ENCODE peak calls at places on chromosomes 3 and 15, in six cellular contexts. H is dorsolateral prefrontal cortex, W is left lung, B is MM.1S, V is mammary epithelial cell, M is thoracic aorta. E is an unnamed sample.

GRCh38 chr3:131795382-131796085 is 239.3 kb downstream of the CPNE4 start:
- DNase-seq in H (no peak), W (no peak), B (peak), V (no peak), M (no peak), E (peak)

GRCh38 chr15:64019764-64020163 is 26.5 kb downstream of the DAPK2 start:
- DNase-seq in H (no peak), W (no peak), B (no peak), V (no peak), M (no peak), E (peak)

GRCh38 chr3:190083631-190084030 is 37.1 kb downstream of the P3H2 start:
- DNase-seq in H (no peak), W (no peak), B (no peak), V (no peak), M (no peak), E (no peak)

GRCh38 chr3:62718515-62719320 is 156.5 kb downstream of the CADPS start:
- DNase-seq in H (peak), W (no peak), B (no peak), V (peak), M (no peak), E (no peak)

GRCh38 chr15:31338318-31338878 is 11.8 kb downstream of the KLF13 start:
- DNase-seq in H (no peak), W (no peak), B (no peak), V (no peak), M (no peak), E (peak)

GRCh38 chr3:125240496-125240895 is 27.9 kb upstream of the SLC12A8 start:
- DNase-seq in H (no peak), W (peak), B (no peak), V (no peak), M (no peak), E (no peak)

GRCh38 chr3:114454592-114455251 is 160.9 kb downstream of the TIGIT start:
- DNase-seq in H (peak), W (peak), B (no peak), V (peak), M (no peak), E (peak)

GRCh38 chr3:187753516-187753915 is 8.2 kb upstream of the BCL6 start:
- DNase-seq in H (no peak), W (no peak), B (no peak), V (no peak), M (no peak), E (no peak)

GRCh38 chr3:102181202-102181920 is 253.5 kb upstream of the ZPLD1 start:
- DNase-seq in H (no peak), W (no peak), B (no peak), V (no peak), M (no peak), E (no peak)

GRCh38 chr15:65525622-65526021 is 4.6 kb upstream of the HACD3 start:
- DNase-seq in H (no peak), W (no peak), B (no peak), V (peak), M (no peak), E (no peak)

GRCh38 chr3:45226206-45226915 is at the start of gene TMEM158:
- DNase-seq in H (peak), W (peak), B (peak), V (peak), M (peak), E (peak)

GRCh38 chr3:18442743-18443669 is 17.9 kb upstream of the SATB1 start:
- DNase-seq in H (no peak), W (no peak), B (no peak), V (no peak), M (no peak), E (no peak)

GRCh38 chr3:120682095-120682681 is at the start of gene HGD:
- DNase-seq in H (no peak), W (no peak), B (no peak), V (no peak), M (no peak), E (no peak)

GRCh38 chr15:61041886-61042285 is 187.2 kb downstream of the RORA start:
- DNase-seq in H (no peak), W (no peak), B (no peak), V (no peak), M (no peak), E (no peak)

GRCh38 chr3:131402391-131403039 is 20.9 kb downstream of the NUDT16 start:
- DNase-seq in H (no peak), W (peak), B (no peak), V (peak), M (no peak), E (no peak)

GRCh38 chr3:104180906-104181305 is 1185.8 kb upstream of the ALCAM start:
- DNase-seq in H (no peak), W (no peak), B (no peak), V (no peak), M (no peak), E (no peak)

GRCh38 chr3:194573680-194574437 is 59.4 kb downstream of the TMEM44 start:
- DNase-seq in H (no peak), W (no peak), B (peak), V (no peak), M (no peak), E (peak)

GRCh38 chr3:108106031-108106430 is 15.2 kb upstream of the CD47 start:
- DNase-seq in H (no peak), W (no peak), B (no peak), V (no peak), M (no peak), E (no peak)

GRCh38 chr3:88019024-88019423 is 39.8 kb downstream of the CGGBP1 start:
- DNase-seq in H (no peak), W (no peak), B (peak), V (no peak), M (no peak), E (peak)

GRCh38 chr15:93497256-93497655 is 408.2 kb upstream of the RGMA start:
- DNase-seq in H (no peak), W (no peak), B (no peak), V (peak), M (no peak), E (no peak)

GRCh38 chr3:54506603-54507002 is 384.3 kb downstream of the CACNA2D3 start:
- DNase-seq in H (no peak), W (no peak), B (no peak), V (peak), M (no peak), E (no peak)

GRCh38 chr3:104988491-104988890 is 378.2 kb upstream of the ALCAM start:
- DNase-seq in H (no peak), W (no peak), B (no peak), V (no peak), M (no peak), E (no peak)

GRCh38 chr3:66496731-66497130 is 4.1 kb downstream of the LRIG1 start:
- DNase-seq in H (no peak), W (no peak), B (peak), V (peak), M (no peak), E (no peak)

GRCh38 chr15:62503451-62503850 is 338.4 kb upstream of the C2CD4B start:
- DNase-seq in H (no peak), W (no peak), B (no peak), V (no peak), M (peak), E (peak)

GRCh38 chr3:118636841-118637240 is 397.8 kb downstream of the IGSF11 start:
- DNase-seq in H (no peak), W (no peak), B (no peak), V (peak), M (no peak), E (peak)

GRCh38 chr15:40306371-40306770 is 1.4 kb downstream of the PLCB2 start:
- DNase-seq in H (no peak), W (peak), B (no peak), V (no peak), M (no peak), E (no peak)

GRCh38 chr3:190338717-190339116 is 16.5 kb upstream of the CLDN1 start:
- DNase-seq in H (no peak), W (no peak), B (no peak), V (peak), M (no peak), E (no peak)

GRCh38 chr3:58107597-58107996 is 99.4 kb downstream of the FLNB start:
- DNase-seq in H (no peak), W (no peak), B (no peak), V (no peak), M (no peak), E (no peak)

GRCh38 chr15:90584841-90585240 is 55.1 kb downstream of the CRTC3 start:
- DNase-seq in H (no peak), W (no peak), B (no peak), V (no peak), M (no peak), E (no peak)

GRCh38 chr15:47551079-47551478 is 166.2 kb upstream of the SEMA6D start:
- DNase-seq in H (no peak), W (no peak), B (no peak), V (no peak), M (no peak), E (no peak)
- TF ChIP-seq CTCF in H (no peak), W (no peak), B (no peak), V (no peak), M (no peak), E (no peak)

GRCh38 chr3:53198256-53198977 is 37.4 kb downstream of the PRKCD start:
- DNase-seq in H (no peak), W (no peak), B (no peak), V (no peak), M (no peak), E (no peak)

GRCh38 chr3:53200501-53201189 is 39.6 kb downstream of the PRKCD start:
- DNase-seq in H (no peak), W (no peak), B (no peak), V (no peak), M (no peak), E (no peak)

GRCh38 chr3:53201190-53201504 is 40.1 kb downstream of the PRKCD start:
- DNase-seq in H (no peak), W (no peak), B (no peak), V (no peak), M (no peak), E (no peak)

GRCh38 chr3:53199834-53200233 is 38.8 kb downstream of the PRKCD start:
- DNase-seq in H (no peak), W (no peak), B (no peak), V (no peak), M (no peak), E (no peak)

GRCh38 chr3:53198996-53199395 is 38.0 kb downstream of the PRKCD start:
- DNase-seq in H (no peak), W (no peak), B (no peak), V (no peak), M (no peak), E (no peak)
- H3K4me3 ChIP-seq in H (no peak), W (no peak), B (no peak), V (no peak), M (no peak), E (no peak)

GRCh38 chr3:171183042-171183441 is 156.5 kb upstream of the SLC2A2 start:
- DNase-seq in H (peak), W (no peak), B (no peak), V (no peak), M (no peak), E (no peak)
- TF ChIP-seq CTCF in H (peak), W (no peak), B (no peak), V (no peak), M (no peak), E (no peak)

GRCh38 chr15:70093070-70093469 is 4.6 kb downstream of the TLE3 start:
- DNase-seq in H (no peak), W (no peak), B (no peak), V (no peak), M (no peak), E (no peak)

GRCh38 chr15:70092462-70092850 is 5.3 kb downstream of the TLE3 start:
- DNase-seq in H (no peak), W (no peak), B (no peak), V (no peak), M (no peak), E (no peak)

GRCh38 chr15:70090436-70091291 is 7.1 kb downstream of the TLE3 start:
- DNase-seq in H (no peak), W (no peak), B (no peak), V (no peak), M (no peak), E (no peak)

GRCh38 chr15:70093481-70094309 is 4.0 kb downstream of the TLE3 start:
- DNase-seq in H (no peak), W (no peak), B (no peak), V (no peak), M (no peak), E (peak)

GRCh38 chr15:70091649-70092461 is 5.9 kb downstream of the TLE3 start:
- DNase-seq in H (no peak), W (no peak), B (no peak), V (peak), M (no peak), E (no peak)
- H3K4me3 ChIP-seq in H (no peak), W (no peak), B (no peak), V (no peak), M (no peak), E (no peak)

DNA sequence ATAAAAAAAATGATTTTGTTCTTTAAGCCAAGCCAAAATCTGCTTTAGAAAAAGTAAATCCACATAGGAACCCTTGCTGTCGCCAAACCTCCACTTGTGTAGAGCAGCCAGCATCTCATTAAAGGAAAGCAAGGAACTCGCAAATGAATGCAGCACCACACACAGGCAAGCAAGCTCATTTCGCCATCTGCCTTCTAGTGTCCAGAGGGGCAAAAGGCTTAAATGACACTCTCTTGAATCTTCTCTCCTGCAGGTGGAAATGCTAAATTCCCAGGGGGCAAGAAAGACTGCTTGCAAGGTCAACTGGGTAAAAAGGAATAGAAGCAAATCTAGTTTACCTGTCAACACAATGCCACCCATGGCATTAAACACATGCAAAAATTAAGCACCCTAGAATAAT is 2.4 kb downstream of the MB21D2 start:
- DNase-seq in H (peak), W (no peak), B (peak), V (no peak), M (no peak), E (peak)
- TF ChIP-seq CTCF in H (peak), W (no peak), B (peak), V (peak), M (no peak), E (peak)

GRCh38 chr15:100215843-100216169 is 126.0 kb downstream of the ADAMTS17 start:
- DNase-seq in H (no peak), W (no peak), B (no peak), V (no peak), M (no peak), E (no peak)

GRCh38 chr15:100211855-100212850 is 129.6 kb downstream of the ADAMTS17 start:
- DNase-seq in H (no peak), W (no peak), B (no peak), V (no peak), M (no peak), E (no peak)

GRCh38 chr15:100218411-100218810 is 123.4 kb downstream of the ADAMTS17 start:
- DNase-seq in H (no peak), W (no peak), B (no peak), V (no peak), M (no peak), E (no peak)

GRCh38 chr15:100216177-100216576 is 125.6 kb downstream of the ADAMTS17 start:
- DNase-seq in H (no peak), W (no peak), B (no peak), V (no peak), M (no peak), E (no peak)

GRCh38 chr15:100215031-100215842 is 126.5 kb downstream of the ADAMTS17 start:
- DNase-seq in H (no peak), W (no peak), B (no peak), V (no peak), M (no peak), E (no peak)
- H3K4me3 ChIP-seq in H (no peak), W (no peak), B (no peak), V (no peak), M (no peak), E (no peak)

GRCh38 chr3:82132210-82133069 is 371.0 kb upstream of the GBE1 start:
- DNase-seq in H (no peak), W (no peak), B (no peak), V (no peak), M (no peak), E (no peak)
- TF ChIP-seq CTCF in H (no peak), W (no peak), B (no peak), V (no peak), M (no peak), E (no peak)

GRCh38 chr15:69087581-69087980 is 72.9 kb upstream of the GLCE start:
- DNase-seq in H (no peak), W (no peak), B (no peak), V (no peak), M (no peak), E (no peak)
- H3K4me3 ChIP-seq in H (no peak), W (no peak), B (no peak), V (no peak), M (no peak), E (no peak)

E was measured in GM12865.